ENCODE peak calls at places on chromosomes 3 and 15, in six cellular contexts. Y is NT2/D1; X is AG08396; Z is activated effector memory CD4-positive, alpha-beta T cell treated with anti-CD3 and anti-CD28 coated beads, Interleukin-2, amount 50 U/mL, for 16 hours; J is AG20443; A is activated CD4-positive, alpha-beta T cell treated with anti-CD3 and anti-CD28 coated beads for 48 hours. E is an unnamed sample.
A peak's percentile ranks its signal among the peaks of the same experiment; 100 is the strongest.

GRCh38 chr3:110741891-110742290 is 329.7 kb upstream of the NECTIN3 start:
- DNase-seq in Y (no peak), J (no peak), A (no peak), Z (no peak), X (no peak), E (no peak)

GRCh38 chr3:39280569-39280968 is 733 bp upstream of the CX3CR1 start:
- DNase-seq in X (no peak), J (no peak), Z (no peak), A (no peak), Y (no peak), E (no peak)

GRCh38 chr3:76698136-76698535 is 341.8 kb upstream of the ROBO2 start:
- DNase-seq in X (no peak), A (no peak), Y (no peak), Z (no peak), J (no peak), E (no peak)

GRCh38 chr3:78204977-78205376 is 1165.1 kb downstream of the ROBO2 start:
- DNase-seq in J (peak; percentile 26), X (peak; percentile 28), Z (no peak), A (no peak), Y (no peak), E (no peak)

GRCh38 chr3:146557745-146558144 is 13.3 kb upstream of the PLSCR1 start:
- DNase-seq in A (no peak), Y (no peak), Z (no peak), X (no peak), J (no peak), E (no peak)

GRCh38 chr3:140753865-140754754 is 76.2 kb downstream of the TRIM42 start:
- DNase-seq in Z (no peak), A (no peak), X (no peak), J (no peak), Y (no peak), E (no peak)

GRCh38 chr15:96333194-96334016 is 2.9 kb downstream of the NR2F2 start:
- DNase-seq in J (peak; percentile 33), Z (no peak), X (peak; percentile 21), A (no peak), Y (no peak), E (no peak)

GRCh38 chr3:122427857-122428471 is 12.1 kb upstream of the WDR5B start:
- DNase-seq in Y (no peak), J (no peak), A (no peak), X (no peak), Z (no peak), E (no peak)

GRCh38 chr15:24269166-24269571 is 406.4 kb upstream of the NPAP1 start:
- DNase-seq in Z (no peak), J (no peak), Y (no peak), A (no peak), X (no peak), E (no peak)

GRCh38 chr3:190319660-190320059 is 2.6 kb downstream of the CLDN1 start:
- DNase-seq in X (no peak), J (no peak), Z (peak; percentile 73), Y (no peak), A (peak; percentile 71), E (no peak)

GRCh38 chr3:70832035-70832795 is 519.8 kb upstream of the MDFIC2 start:
- DNase-seq in X (peak; percentile 34), J (peak; percentile 86), Y (no peak), A (no peak), Z (no peak), E (no peak)

GRCh38 chr3:71962561-71963240 is 177.8 kb upstream of the PROK2 start:
- DNase-seq in Y (no peak), X (no peak), J (peak; percentile 41), Z (no peak), A (no peak), E (peak; percentile 63)

GRCh38 chr3:141913150-141913811 is 36.8 kb downstream of the ATP1B3 start:
- DNase-seq in Z (peak; percentile 67), X (peak; percentile 52), Y (peak; percentile 33), J (peak; percentile 68), A (peak; percentile 56), E (peak; percentile 84)

GRCh38 chr3:83895892-83896291 is 1062.9 kb upstream of the CADM2 start:
- DNase-seq in A (no peak), J (no peak), Z (no peak), X (no peak), Y (no peak), E (no peak)

GRCh38 chr3:152629363-152630122 is 205.4 kb upstream of the P2RY1 start:
- DNase-seq in Y (no peak), Z (no peak), X (no peak), A (no peak), J (no peak), E (no peak)

GRCh38 chr3:63661242-63661641 is 8.8 kb downstream of the SNTN start:
- DNase-seq in Z (no peak), J (no peak), A (no peak), Y (no peak), X (no peak), E (no peak)

GRCh38 chr3:126339466-126339865 is 17.7 kb downstream of the KLF15 start:
- DNase-seq in Z (peak; percentile 21), J (no peak), A (no peak), Y (no peak), X (no peak), E (no peak)

GRCh38 chr3:42880601-42881451 is 5.1 kb upstream of the CYP8B1 start:
- DNase-seq in Y (peak; percentile 82), Z (peak; percentile 95), A (peak; percentile 92), X (peak; percentile 92), J (peak; percentile 96), E (peak; percentile 95)

E was measured in erythroblast.